ENCODE peak calls at places on chromosomes 11 and 22, in nine cellular contexts. T is AG08395; O is effector CD4-positive, alpha-beta T cell; X is activated naive CD8-positive, alpha-beta T cell treated with anti-CD3 and anti-CD28 coated beads, Interleukin-2, amount 50 U/mL, for 24 hours; E is NT2/D1; B is H4; A is KG1; Z is astrocyte of the spinal cord; F is stromal cell of bone marrow. L is an unnamed sample.

GRCh38 chr22:46108564-46109473 is 41.5 kb upstream of the PPARA start:
- DNase-seq in E (no peak), F (no peak), X (no peak), O (no peak), A (no peak), T (peak), Z (no peak), B (peak), L (no peak)

GRCh38 chr22:43544282-43544673 is 132.5 kb downstream of the MPPED1 start:
- DNase-seq in Z (no peak), T (no peak), O (no peak), F (no peak), X (no peak), B (no peak), A (no peak), E (no peak), L (no peak)

GRCh38 chr11:134794192-134794591 is 382.1 kb upstream of the B3GAT1 start:
- DNase-seq in O (no peak), Z (no peak), E (no peak), F (no peak), X (no peak), A (no peak), T (no peak), B (no peak), L (no peak)

GRCh38 chr11:66688561-66689534 is 11.2 kb upstream of the RBM4B start:
- DNase-seq in O (no peak), T (no peak), X (no peak), A (no peak), Z (no peak), F (no peak), B (no peak), E (no peak), L (no peak)

GRCh38 chr22:46004105-46004866 is 27.3 kb upstream of the WNT7B start:
- DNase-seq in F (no peak), E (no peak), A (no peak), X (peak), B (no peak), T (no peak), O (no peak), Z (no peak), L (no peak)

GRCh38 chr11:128164090-128164741 is 423.1 kb downstream of the ETS1 start:
- DNase-seq in O (no peak), F (no peak), E (no peak), Z (no peak), B (no peak), A (no peak), X (no peak), T (no peak), L (no peak)

GRCh38 chr11:45078236-45079074 is 68.0 kb upstream of the PRDM11 start:
- DNase-seq in A (no peak), F (no peak), B (no peak), Z (no peak), O (no peak), X (no peak), T (peak), E (no peak), L (no peak)

GRCh38 chr11:131423715-131424114 is 53.3 kb downstream of the NTM start:
- DNase-seq in T (peak), E (no peak), A (no peak), X (no peak), F (peak), B (peak), Z (no peak), O (no peak), L (no peak)

GRCh38 chr11:1228921-1229451 is 6.1 kb downstream of the MUC5B start:
- DNase-seq in F (no peak), A (no peak), Z (no peak), E (no peak), B (no peak), X (no peak), O (no peak), T (no peak), L (no peak)

GRCh38 chr11:93024376-93024775 is 54.9 kb downstream of the MTNR1B start:
- DNase-seq in A (no peak), O (no peak), X (no peak), F (no peak), Z (peak), E (no peak), B (no peak), T (no peak), L (no peak)

GRCh38 chr11:64765841-64766682 is 6.3 kb upstream of the PYGM start:
- DNase-seq in Z (no peak), F (no peak), X (no peak), O (no peak), E (no peak), A (no peak), T (no peak), B (no peak), L (no peak)

GRCh38 chr11:113806403-113806802 is 26.8 kb downstream of the CLDN25 start:
- DNase-seq in T (peak), E (peak), A (no peak), F (no peak), X (peak), Z (no peak), O (no peak), B (peak), L (peak)

GRCh38 chr11:22276535-22276934 is 61.6 kb upstream of the SLC17A6 start:
- DNase-seq in T (no peak), B (no peak), O (no peak), F (no peak), Z (no peak), E (no peak), A (no peak), X (no peak), L (no peak)